ENCODE peak calls at places on chromosomes 11 and 22, in ten cellular contexts. R is HEK293T; N is NCI-H1092; X is stimulated activated CD4-positive, alpha-beta T cell treated with anti-CD3 and anti-CD28 coated beads, Interleukin-4, amount 100 ng/mL, for 4 hours; S is mucosa of gallbladder; M is body of pancreas; L is ELR; H is activated CD4-positive, alpha-beta memory T cell treated with anti-CD3 and anti-CD28 coated beads for 36 hours; O is Peyer's patch; K is choroid plexus epithelial cell. Z is an unnamed sample.

GRCh38 chr11:17658211-17658610 is 61.2 kb upstream of the MYOD1 start:
- DNase-seq in R (no peak), N (no peak), X (no peak), S (no peak), M (no peak), L (peak), H (no peak), O (no peak), K (no peak), Z (no peak)

GRCh38 chr11:45501980-45502545 is 163.4 kb downstream of the CHST1 start:
- DNase-seq in R (no peak), N (no peak), X (no peak), S (no peak), M (no peak), L (no peak), H (no peak), O (no peak), K (no peak), Z (no peak)

GRCh38 chr11:117410861-117411725 is 83.4 kb downstream of the CEP164 start:
- DNase-seq in R (no peak), N (peak), X (no peak), S (no peak), M (no peak), L (no peak), H (no peak), O (no peak), K (no peak), Z (no peak)

GRCh38 chr11:102967497-102967896 is 12.0 kb upstream of the MMP13 start:
- DNase-seq in R (no peak), N (no peak), X (no peak), S (no peak), M (no peak), L (no peak), H (no peak), O (no peak), K (no peak), Z (no peak)

GRCh38 chr11:58576792-58577440 is 1.3 kb upstream of the LPXN start:
- DNase-seq in R (peak), N (no peak), X (no peak), S (no peak), M (no peak), L (peak), H (no peak), O (no peak), K (peak), Z (peak)

GRCh38 chr11:119347940-119348339 is 1.4 kb upstream of the MFRP start:
- DNase-seq in R (no peak), N (no peak), X (no peak), S (no peak), M (no peak), L (no peak), H (no peak), O (no peak), K (no peak), Z (no peak)

GRCh38 chr11:110287537-110287936 is 8.9 kb downstream of the RDX start:
- DNase-seq in R (no peak), N (no peak), X (no peak), S (no peak), M (no peak), L (no peak), H (no peak), O (no peak), K (no peak), Z (peak)

GRCh38 chr11:32288276-32288675 is 147.1 kb downstream of the WT1 start:
- DNase-seq in R (no peak), N (no peak), X (no peak), S (no peak), M (no peak), L (no peak), H (no peak), O (no peak), K (no peak), Z (no peak)

GRCh38 chr11:19200410-19201201 is 1.2 kb downstream of the CSRP3 start:
- DNase-seq in R (no peak), N (no peak), X (no peak), S (no peak), M (peak), L (peak), H (no peak), O (no peak), K (peak), Z (no peak)

GRCh38 chr11:12393691-12394090 is 16.3 kb downstream of the PARVA start:
- DNase-seq in R (no peak), N (no peak), X (no peak), S (no peak), M (no peak), L (no peak), H (no peak), O (no peak), K (no peak), Z (no peak)

GRCh38 chr22:50262460-50262911 is 1.0 kb upstream of the MAPK12 start:
- DNase-seq in R (no peak), N (no peak), X (no peak), S (no peak), M (no peak), L (peak), H (peak), O (no peak), K (no peak), Z (no peak)

GRCh38 chr22:27724181-27724580 is 77.4 kb downstream of the MN1 start:
- DNase-seq in R (no peak), N (no peak), X (no peak), S (no peak), M (no peak), L (no peak), H (no peak), O (no peak), K (no peak), Z (no peak)

GRCh38 chr11:124276081-124276480 is 19.9 kb downstream of the OR8G5 start:
- DNase-seq in R (no peak), N (no peak), X (no peak), S (no peak), M (no peak), L (peak), H (no peak), O (no peak), K (peak), Z (no peak)

Z was measured in MM.1S.